ENCODE peak calls at places on chromosomes 1 and 21, in seven cellular contexts. O is sigmoid colon, Q is esophagus squamous epithelium, Z is colonic mucosa, T is thoracic aorta, R is left lung, A is body of pancreas. V is an unnamed sample.
A peak's percentile ranks its signal among the peaks of the same experiment; 100 is the strongest.

GRCh38 chr1:171781167-171781875 is at the start of gene METTL13:
- DNase-seq in O (peak; percentile 99), Q (peak; percentile 95), Z (peak; percentile 99), T (peak; percentile 96), R (peak; percentile 99), A (peak; percentile 99), V (peak; percentile 99)

GRCh38 chr1:223135176-223135575 is 7.9 kb downstream of the TLR5 start:
- DNase-seq in O (peak; percentile 75), Q (no peak), Z (peak; percentile 47), T (peak; percentile 29), R (peak; percentile 51), A (no peak), V (no peak)

GRCh38 chr1:179310721-179311120 is 17.1 kb downstream of the SOAT1 start:
- DNase-seq in O (no peak), Q (no peak), Z (no peak), T (no peak), R (no peak), A (no peak), V (peak; percentile 88)

GRCh38 chr21:17491716-17492414 is 21.0 kb upstream of the CXADR start:
- DNase-seq in O (no peak), Q (no peak), Z (no peak), T (peak; percentile 25), R (peak; percentile 47), A (peak; percentile 71), V (peak; percentile 72)

GRCh38 chr21:32925098-32925497 is 100.6 kb upstream of the OLIG2 start:
- DNase-seq in O (no peak), Q (no peak), Z (no peak), T (no peak), R (no peak), A (no peak), V (no peak)

GRCh38 chr1:81809808-81810207 is 9.1 kb downstream of the ADGRL2 start:
- DNase-seq in O (no peak), Q (no peak), Z (no peak), T (no peak), R (no peak), A (no peak), V (no peak)

GRCh38 chr21:25573409-25574206 is 33.7 kb downstream of the MRPL39 start:
- DNase-seq in O (no peak), Q (no peak), Z (no peak), T (no peak), R (no peak), A (no peak), V (peak; percentile 96)

GRCh38 chr1:184627012-184627351 is 127.7 kb downstream of the EDEM3 start:
- DNase-seq in O (no peak), Q (no peak), Z (no peak), T (no peak), R (no peak), A (no peak), V (peak; percentile 42)

GRCh38 chr1:23624440-23624839 is 65.1 kb upstream of the ID3 start:
- DNase-seq in O (no peak), Q (no peak), Z (no peak), T (no peak), R (no peak), A (no peak), V (no peak)

GRCh38 chr1:99544328-99544727 is 101.6 kb upstream of the PALMD start:
- DNase-seq in O (no peak), Q (no peak), Z (no peak), T (no peak), R (no peak), A (no peak), V (peak; percentile 86)

GRCh38 chr1:4312024-4312423 is 342.4 kb upstream of the AJAP1 start:
- DNase-seq in O (no peak), Q (no peak), Z (no peak), T (no peak), R (no peak), A (no peak), V (no peak)

GRCh38 chr1:21239181-21239580 is 51.1 kb downstream of the ECE1 start:
- DNase-seq in O (no peak), Q (no peak), Z (no peak), T (no peak), R (no peak), A (no peak), V (no peak)

GRCh38 chr1:169460193-169460833 is 25.4 kb downstream of the SLC19A2 start:
- DNase-seq in O (no peak), Q (no peak), Z (peak; percentile 23), T (no peak), R (peak; percentile 32), A (no peak), V (peak; percentile 46)

GRCh38 chr21:35396655-35397054 is 347.6 kb upstream of the RUNX1 start:
- DNase-seq in O (no peak), Q (no peak), Z (no peak), T (no peak), R (no peak), A (no peak), V (no peak)

GRCh38 chr1:117284408-117285215 is 73.9 kb upstream of the VTCN1 start:
- DNase-seq in O (no peak), Q (no peak), Z (peak; percentile 19), T (no peak), R (no peak), A (peak; percentile 19), V (no peak)

GRCh38 chr1:36172983-36173382 is 17.0 kb downstream of the MAP7D1 start:
- DNase-seq in O (no peak), Q (no peak), Z (no peak), T (no peak), R (no peak), A (no peak), V (peak; percentile 97)

GRCh38 chr1:199855580-199855979 is 171.9 kb upstream of the NR5A2 start:
- DNase-seq in O (no peak), Q (no peak), Z (no peak), T (no peak), R (no peak), A (no peak), V (peak; percentile 93)

GRCh38 chr1:4020411-4020810 is 120.3 kb upstream of the C1orf174 start:
- DNase-seq in O (no peak), Q (no peak), Z (no peak), T (no peak), R (no peak), A (no peak), V (no peak)

GRCh38 chr1:28928306-28928987 is 14.1 kb downstream of the EPB41 start:
- DNase-seq in O (no peak), Q (no peak), Z (no peak), T (no peak), R (no peak), A (no peak), V (no peak)

GRCh38 chr1:25608488-25609178 is 8.0 kb upstream of the MAN1C1 start:
- DNase-seq in O (peak; percentile 93), Q (no peak), Z (peak; percentile 91), T (peak; percentile 58), R (peak; percentile 79), A (peak; percentile 89), V (no peak)
- TF ChIP-seq CTCF in O (peak; percentile 82), Q (peak; percentile 82), Z (peak; percentile 66), T (peak; percentile 70), R (peak; percentile 42), A (peak; percentile 63), V (peak; percentile 77)

GRCh38 chr1:2317230-2318065 is 73.9 kb downstream of the MORN1 start:
- DNase-seq in O (no peak), Q (no peak), Z (no peak), T (no peak), R (no peak), A (no peak), V (no peak)

GRCh38 chr1:2320760-2321159 is 70.6 kb downstream of the MORN1 start:
- DNase-seq in O (no peak), Q (no peak), Z (no peak), T (no peak), R (no peak), A (no peak), V (no peak)

GRCh38 chr1:2318294-2319278 is 72.8 kb downstream of the MORN1 start:
- DNase-seq in O (no peak), Q (no peak), Z (no peak), T (no peak), R (no peak), A (no peak), V (no peak)

GRCh38 chr1:2320001-2320400 is 71.4 kb downstream of the MORN1 start:
- DNase-seq in O (peak; percentile 86), Q (no peak), Z (no peak), T (no peak), R (no peak), A (no peak), V (no peak)

DNA sequence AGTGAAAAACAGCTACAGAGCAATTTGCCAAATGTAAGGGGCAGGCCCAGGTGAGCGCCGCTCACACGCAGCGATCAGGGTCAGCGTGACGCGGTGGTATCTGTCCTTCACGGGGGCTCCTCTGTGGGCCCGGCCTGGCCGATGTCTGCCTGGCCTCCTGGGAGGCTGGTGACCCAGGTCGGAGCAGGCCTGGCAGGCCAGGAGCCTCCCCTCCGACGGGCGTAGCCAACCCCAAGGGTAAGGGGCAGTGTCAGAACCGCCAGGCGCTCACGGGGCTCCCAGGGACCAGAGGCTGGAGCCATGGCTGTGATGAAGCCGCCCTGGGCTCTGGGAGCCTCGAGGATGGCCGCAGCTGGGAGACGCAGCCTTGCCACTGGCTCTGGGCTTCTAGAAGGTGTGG is 72.1 kb downstream of the MORN1 start:
- DNase-seq in O (no peak), Q (no peak), Z (no peak), T (no peak), R (no peak), A (no peak), V (no peak)
- H3K4me1 ChIP-seq in O (no peaks in the 10 kb centered on the region), Q (peaks cover 35% of the 10 kb centered on the region), Z (no peaks in the 10 kb centered on the region), T (peaks cover 75% of the 10 kb centered on the region), R (peaks cover 48% of the 10 kb centered on the region), A (peaks cover 28% of the 10 kb centered on the region), V (no peaks in the 10 kb centered on the region)

DNA sequence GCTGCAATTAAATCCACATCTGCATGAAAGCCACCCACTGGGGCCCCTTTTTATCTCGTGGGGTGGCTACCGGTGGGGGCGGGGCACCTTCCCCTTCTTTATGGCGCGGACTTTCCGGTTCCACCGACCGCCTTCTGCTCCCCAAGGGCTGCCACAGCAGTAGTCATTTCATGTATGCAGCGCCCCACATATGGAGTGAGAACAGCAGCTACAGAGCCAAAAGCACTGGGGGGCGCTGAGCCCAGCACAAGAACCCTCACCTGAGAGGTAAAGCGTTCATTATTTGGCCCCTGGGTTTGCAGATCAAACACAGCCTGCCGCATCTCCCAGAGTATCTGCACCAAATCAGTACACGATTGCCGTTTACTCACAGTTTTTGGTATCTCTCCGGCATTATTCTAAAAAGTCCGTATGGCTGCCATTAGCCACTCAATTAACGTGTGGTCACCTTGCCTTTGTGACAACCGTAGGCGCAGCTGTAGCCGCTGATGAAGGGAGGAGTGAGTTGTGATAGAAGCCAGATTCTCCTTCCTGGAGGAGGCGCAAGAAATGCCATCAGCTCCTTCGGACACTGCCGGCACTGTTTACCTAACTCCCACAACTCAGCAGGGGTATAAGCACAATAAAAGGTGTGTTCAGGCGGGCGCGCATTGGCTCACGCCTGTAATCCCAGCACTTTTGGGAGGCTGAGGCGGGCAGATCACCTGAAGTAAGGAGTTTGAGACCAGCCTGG is 30.4 kb upstream of the CR2 start:
- DNase-seq in O (no peak), Q (no peak), Z (no peak), T (no peak), R (no peak), A (no peak), V (no peak)
- TF ChIP-seq CTCF in O (no peak), Q (no peak), Z (no peak), T (no peak), R (no peak), A (no peak), V (no peak)

DNA sequence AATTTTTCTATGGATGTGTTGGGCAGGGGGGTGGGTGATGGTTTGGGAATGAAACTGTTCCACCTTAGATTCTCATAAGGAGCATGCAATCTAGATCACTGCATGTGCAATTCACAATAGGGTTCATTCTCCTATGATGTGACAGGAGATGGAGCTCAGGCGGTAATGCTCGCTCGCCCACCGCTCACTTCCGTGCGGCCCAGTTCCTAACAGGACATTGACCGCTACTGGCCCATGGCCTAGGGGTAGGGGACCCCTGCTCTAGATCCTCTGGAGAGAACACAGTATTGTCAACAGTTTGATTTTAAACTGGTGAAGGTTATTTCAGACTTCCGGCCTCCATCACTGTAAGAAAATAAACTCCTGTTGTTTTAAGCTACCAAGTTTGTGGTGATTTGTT is 55.0 kb upstream of the USH2A start:
- DNase-seq in O (no peak), Q (no peak), Z (no peak), T (no peak), R (no peak), A (no peak), V (no peak)
- H3K4me1 ChIP-seq in O (no peaks in the 10 kb centered on the region), Q (no peaks in the 10 kb centered on the region), Z (no peaks in the 10 kb centered on the region), T (no peaks in the 10 kb centered on the region), R (no peaks in the 10 kb centered on the region), A (no peaks in the 10 kb centered on the region), V (no peaks in the 10 kb centered on the region)

V was measured in foreskin keratinocyte.